ENCODE peak calls at places on chromosome 1, in six cellular contexts. X is K562, Q is IMR-90, T is GM12892, G is adrenal gland, D is breast epithelium. B is an unnamed sample.

GRCh38 chr1:151729966-151730291 is 8.6 kb downstream of the RIIAD1 start:
- DNase-seq in X (no peak), Q (no peak), T (no peak), G (no peak), D (no peak), B (no peak)

GRCh38 chr1:197126698-197127097 is 19.8 kb downstream of the ASPM start:
- DNase-seq in X (no peak), Q (no peak), T (no peak), G (no peak), D (no peak), B (no peak)

GRCh38 chr1:150152182-150152536 is 2.4 kb downstream of the PLEKHO1 start:
- DNase-seq in X (no peak), Q (no peak), T (no peak), G (no peak), D (no peak), B (no peak)

GRCh38 chr1:239819756-239820155 is 271.9 kb upstream of the FMN2 start:
- DNase-seq in X (no peak), Q (no peak), T (no peak), G (no peak), D (no peak), B (no peak)

GRCh38 chr1:24493785-24494184 is 8.9 kb upstream of the RCAN3 start:
- DNase-seq in X (no peak), Q (no peak), T (no peak), G (no peak), D (no peak), B (no peak)

GRCh38 chr1:53438427-53439336 is 20.5 kb upstream of the DMRTB1 start:
- DNase-seq in X (no peak), Q (no peak), T (no peak), G (no peak), D (no peak), B (no peak)

GRCh38 chr1:115893545-115893944 is 52.6 kb upstream of the NHLH2 start:
- DNase-seq in X (no peak), Q (no peak), T (no peak), G (no peak), D (no peak), B (no peak)

GRCh38 chr1:172663726-172664125 is 4.8 kb downstream of the FASLG start:
- DNase-seq in X (no peak), Q (no peak), T (no peak), G (no peak), D (no peak), B (no peak)

GRCh38 chr1:160726114-160726497 is 12.9 kb upstream of the SLAMF7 start:
- DNase-seq in X (peak), Q (no peak), T (no peak), G (no peak), D (no peak), B (no peak)

GRCh38 chr1:53343831-53344668 is 16.2 kb upstream of the LRP8 start:
- DNase-seq in X (no peak), Q (peak), T (no peak), G (no peak), D (no peak), B (no peak)

GRCh38 chr1:145849356-145850165 is 4.1 kb downstream of the NUDT17 start:
- DNase-seq in X (peak), Q (peak), T (no peak), G (no peak), D (peak), B (no peak)

GRCh38 chr1:176801553-176802020 is 338.6 kb downstream of the PAPPA2 start:
- DNase-seq in X (no peak), Q (no peak), T (no peak), G (no peak), D (no peak), B (no peak)

GRCh38 chr1:143497374-143497747 is 474.4 kb downstream of the FAM72C start:
- DNase-seq in X (no peak), Q (no peak), T (no peak), G (no peak), D (no peak), B (no peak)

GRCh38 chr1:82565146-82565545 is 764.4 kb downstream of the ADGRL2 start:
- DNase-seq in X (no peak), Q (peak), T (no peak), G (no peak), D (peak), B (no peak)

GRCh38 chr1:15455522-15455921 is 1.0 kb upstream of the CELA2A start:
- DNase-seq in X (no peak), Q (peak), T (no peak), G (peak), D (no peak), B (no peak)

GRCh38 chr1:212651521-212651920 is 43.0 kb downstream of the ATF3 start:
- DNase-seq in X (no peak), Q (peak), T (no peak), G (no peak), D (no peak), B (no peak)

GRCh38 chr1:101148987-101149386 is 87.8 kb upstream of the S1PR1 start:
- DNase-seq in X (no peak), Q (peak), T (no peak), G (no peak), D (no peak), B (no peak)

GRCh38 chr1:26851106-26851684 is 11.8 kb upstream of the SFN start:
- DNase-seq in X (no peak), Q (no peak), T (no peak), G (no peak), D (no peak), B (no peak)

GRCh38 chr1:9246215-9246614 is 11.6 kb downstream of the H6PD start:
- DNase-seq in X (no peak), Q (no peak), T (no peak), G (no peak), D (no peak), B (no peak)

GRCh38 chr1:171581226-171581625 is 40.8 kb upstream of the MYOCOS start:
- DNase-seq in X (no peak), Q (no peak), T (no peak), G (no peak), D (no peak), B (no peak)

GRCh38 chr1:174276087-174276486 is 116.8 kb downstream of the RABGAP1L start:
- DNase-seq in X (no peak), Q (no peak), T (no peak), G (no peak), D (no peak), B (no peak)

GRCh38 chr1:47997289-47998200 is at the start of gene TRABD2B:
- DNase-seq in X (peak), Q (peak), T (peak), G (peak), D (peak), B (no peak)

GRCh38 chr1:33257759-33258712 is 1.7 kb downstream of the ZNF362 start:
- DNase-seq in X (no peak), Q (peak), T (no peak), G (no peak), D (no peak), B (no peak)

DNA sequence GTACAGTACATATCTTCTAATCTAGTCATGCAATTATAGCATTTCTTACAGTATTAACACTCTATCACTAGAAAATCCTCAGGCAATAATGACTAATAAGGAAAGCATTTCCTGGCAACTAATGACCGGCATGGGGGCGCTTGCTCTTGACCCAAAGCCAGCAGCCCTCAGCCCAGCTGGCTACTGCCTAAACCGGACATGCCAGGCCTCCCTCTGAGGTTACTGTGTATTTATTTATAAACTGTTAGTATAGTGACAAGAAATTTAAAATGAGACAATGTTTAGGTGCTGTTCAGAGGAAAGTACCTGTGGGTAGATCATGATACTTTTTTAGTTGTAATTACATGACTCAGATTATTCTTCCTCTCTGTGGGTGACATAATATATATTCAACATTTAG is 633.9 kb downstream of the PTPRC start:
- DNase-seq in X (no peak), Q (peak), T (no peak), G (peak), D (peak), B (no peak)
- TF ChIP-seq POLR2A in X (no peak), Q (no peak), T (no peak), G (no peak), D (no peak), B (no peak)

DNA sequence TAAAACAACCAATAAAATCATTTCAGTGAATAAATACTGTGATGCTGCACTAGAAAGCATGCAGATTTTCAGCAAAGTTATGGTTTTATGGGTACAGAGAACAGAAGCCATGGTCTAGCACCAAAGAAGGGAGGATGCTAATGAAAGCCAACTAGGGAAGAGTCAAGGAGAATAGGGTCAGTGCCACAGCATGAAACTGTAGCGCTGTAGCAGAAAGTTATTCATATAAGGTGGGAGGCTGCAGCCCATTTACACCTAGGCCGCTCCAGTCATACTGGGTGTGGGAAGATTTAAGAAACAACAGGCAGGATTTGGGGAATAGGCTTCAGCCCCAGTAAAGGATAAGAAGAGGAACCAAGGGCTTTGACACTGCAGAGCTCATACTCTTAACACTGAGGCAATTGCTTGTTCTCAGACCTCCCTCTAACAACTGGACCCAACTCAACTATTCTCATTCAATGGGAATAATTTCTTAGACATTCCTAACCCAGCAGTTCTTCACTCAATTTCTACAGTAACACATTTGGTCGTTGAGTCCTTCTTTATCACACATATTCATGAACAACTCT is 4.4 kb downstream of the IFI16 start:
- DNase-seq in X (no peak), Q (no peak), T (no peak), G (no peak), D (no peak), B (no peak)
- TF ChIP-seq POLR2A in X (no peak), Q (no peak), T (peak), G (no peak), D (no peak), B (no peak)

GRCh38 chr1:12183095-12183794 is 16.5 kb downstream of the TNFRSF1B start:
- DNase-seq in X (no peak), Q (no peak), T (no peak), G (no peak), D (no peak), B (no peak)

GRCh38 chr1:12185556-12186276 is 18.9 kb downstream of the TNFRSF1B start:
- DNase-seq in X (no peak), Q (no peak), T (no peak), G (no peak), D (no peak), B (no peak)

GRCh38 chr1:12185036-12185435 is 18.2 kb downstream of the TNFRSF1B start:
- DNase-seq in X (no peak), Q (no peak), T (no peak), G (no peak), D (no peak), B (no peak)

GRCh38 chr1:12182410-12182946 is 15.7 kb downstream of the TNFRSF1B start:
- DNase-seq in X (no peak), Q (no peak), T (no peak), G (no peak), D (no peak), B (no peak)

DNA sequence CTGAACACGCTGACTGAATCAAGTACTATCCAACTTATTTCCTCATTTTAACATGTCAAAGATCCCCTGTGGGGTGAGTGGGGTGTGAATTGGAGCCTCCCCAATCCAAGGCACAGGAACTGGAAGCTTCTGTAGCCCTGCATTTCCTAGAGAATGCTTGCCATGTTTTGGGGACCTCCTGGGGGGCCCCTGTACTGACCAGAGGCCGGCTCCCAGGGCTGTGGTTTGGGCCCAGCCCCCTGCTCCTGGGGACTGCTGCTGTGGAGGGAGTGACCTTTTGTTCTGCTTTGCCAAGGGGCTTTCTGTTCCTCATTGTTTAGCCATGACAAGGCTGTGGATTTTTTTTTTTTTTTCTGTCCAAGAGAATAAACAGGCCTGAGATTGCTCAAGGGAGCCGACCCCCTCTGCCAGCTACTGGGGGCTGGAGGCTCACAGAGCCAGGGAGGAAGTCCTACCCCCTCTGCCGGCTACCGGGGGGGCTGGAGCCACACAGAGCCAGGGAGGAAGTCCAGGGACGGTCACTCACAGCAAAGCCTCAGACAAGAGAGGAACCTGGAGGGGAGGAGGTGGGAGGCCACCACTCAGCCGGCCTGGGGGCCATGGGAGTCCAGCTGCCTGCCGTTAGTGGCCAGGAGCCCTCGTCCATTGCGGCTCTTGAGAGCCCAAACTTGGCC is 17.4 kb downstream of the TNFRSF1B start:
- DNase-seq in X (peak), Q (peak), T (no peak), G (peak), D (peak), B (no peak)
- TF ChIP-seq POLR2A in X (no peak), Q (peak), T (no peak), G (peak), D (no peak), B (no peak)

GRCh38 chr1:113072141-113072756 is 749 bp upstream of the LRIG2 start:
- DNase-seq in X (no peak), Q (no peak), T (no peak), G (no peak), D (no peak), B (no peak)

GRCh38 chr1:113074237-113074636 is 1.2 kb downstream of the LRIG2 start:
- DNase-seq in X (no peak), Q (no peak), T (no peak), G (no peak), D (no peak), B (no peak)

GRCh38 chr1:113072757-113073456 is at the start of gene LRIG2:
- DNase-seq in X (peak), Q (peak), T (peak), G (peak), D (peak), B (peak)

DNA sequence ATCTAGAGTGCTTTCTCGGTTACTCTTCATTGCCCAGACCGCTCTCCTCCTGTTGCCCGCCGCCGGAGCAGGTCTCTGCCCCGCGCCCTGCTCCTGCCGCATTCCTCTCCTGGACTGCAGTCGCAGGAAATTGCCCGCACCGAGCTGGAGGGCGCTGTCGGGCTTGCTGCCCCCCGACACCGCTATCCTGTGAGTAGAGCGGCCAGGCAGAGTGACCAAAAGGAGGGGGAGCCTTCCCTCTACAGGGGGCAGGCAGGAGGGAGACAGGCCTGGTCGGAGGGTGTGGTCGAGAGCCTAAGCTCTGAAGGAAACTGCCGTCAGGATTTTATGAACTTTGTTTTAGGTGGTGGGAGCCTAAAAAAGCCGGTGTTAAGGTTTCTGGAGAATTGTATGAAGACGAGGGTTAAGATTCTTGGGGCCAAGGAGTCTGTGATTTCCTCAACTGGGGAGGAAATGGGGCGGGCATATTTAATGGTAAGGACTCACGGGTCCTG is 506 bp downstream of the LRIG2 start:
- DNase-seq in X (peak), Q (peak), T (no peak), G (peak), D (peak), B (no peak)
- TF ChIP-seq POLR2A in X (peak), Q (no peak), T (no peak), G (no peak), D (no peak), B (no peak)

GRCh38 chr1:204434116-204434755 is 22.6 kb upstream of the PPP1R15B start:
- DNase-seq in X (no peak), Q (no peak), T (no peak), G (no peak), D (no peak), B (no peak)
- TF ChIP-seq POLR2A in X (no peak), Q (no peak), T (no peak), G (no peak), D (no peak), B (no peak)

B was measured in esophagus squamous epithelium.